ENCODE peak calls at places on chromosomes 5 and 9, in ten cellular contexts. L is tibial nerve, U is fibroblast of pulmonary artery, V is A549, Y is psoas muscle, T is right lobe of liver, C is omental fat pad, B is cardiac muscle cell, G is IMR-90, P is ovary. D is an unnamed sample.

GRCh38 chr9:87910821-87911220 is 6.9 kb upstream of the SPATA31C1 start:
- DNase-seq in L (no peak), U (no peak), V (no peak), Y (no peak), T (no peak), C (no peak), B (no peak), G (no peak), P (no peak), D (no peak)

GRCh38 chr9:134626576-134627416 is 14.8 kb upstream of the COL5A1 start:
- DNase-seq in L (no peak), U (peak; percentile 48), V (no peak), Y (no peak), T (peak; percentile 47), C (no peak), B (peak; percentile 72), G (peak; percentile 59), P (peak; percentile 5), D (no peak)

GRCh38 chr5:36928947-36929346 is 52.4 kb downstream of the NIPBL start:
- DNase-seq in L (no peak), U (peak; percentile 35), V (no peak), Y (no peak), T (no peak), C (no peak), B (peak; percentile 36), G (peak; percentile 86), P (no peak), D (no peak)

GRCh38 chr9:38362912-38363588 is 29.5 kb upstream of the ALDH1B1 start:
- DNase-seq in L (peak; percentile 43), U (peak; percentile 86), V (peak; percentile 60), Y (peak; percentile 28), T (peak; percentile 50), C (no peak), B (peak; percentile 86), G (peak; percentile 85), P (peak; percentile 40), D (no peak)

GRCh38 chr5:59097116-59097515 is 514.2 kb downstream of the RAB3C start:
- DNase-seq in L (no peak), U (peak; percentile 51), V (no peak), Y (no peak), T (no peak), C (no peak), B (peak; percentile 29), G (peak; percentile 83), P (no peak), D (no peak)

GRCh38 chr9:130895481-130896232 is 955 bp downstream of the QRFP start:
- DNase-seq in L (no peak), U (no peak), V (no peak), Y (no peak), T (no peak), C (no peak), B (peak; percentile 11), G (no peak), P (no peak), D (no peak)

GRCh38 chr9:129383005-129383414 is 204.9 kb upstream of the IER5L start:
- DNase-seq in L (no peak), U (no peak), V (no peak), Y (peak; percentile 63), T (peak; percentile 82), C (no peak), B (peak; percentile 7), G (no peak), P (no peak), D (no peak)

GRCh38 chr9:19416143-19416542 is 7.3 kb downstream of the ACER2 start:
- DNase-seq in L (no peak), U (no peak), V (no peak), Y (no peak), T (no peak), C (no peak), B (peak; percentile 34), G (peak; percentile 92), P (no peak), D (no peak)

GRCh38 chr9:84322830-84323229 is 17.7 kb downstream of the SLC28A3 start:
- DNase-seq in L (no peak), U (peak; percentile 63), V (no peak), Y (no peak), T (no peak), C (no peak), B (peak; percentile 32), G (peak; percentile 79), P (no peak), D (no peak)

GRCh38 chr9:84314306-84314705 is 26.3 kb downstream of the SLC28A3 start:
- DNase-seq in L (no peak), U (no peak), V (no peak), Y (no peak), T (no peak), C (no peak), B (no peak), G (peak; percentile 51), P (no peak), D (no peak)

GRCh38 chr9:84315278-84315877 is 25.2 kb downstream of the SLC28A3 start:
- DNase-seq in L (peak; percentile 71), U (peak; percentile 76), V (peak; percentile 71), Y (peak; percentile 37), T (no peak), C (no peak), B (peak; percentile 77), G (peak; percentile 71), P (peak; percentile 54), D (peak; percentile 30)

DNA sequence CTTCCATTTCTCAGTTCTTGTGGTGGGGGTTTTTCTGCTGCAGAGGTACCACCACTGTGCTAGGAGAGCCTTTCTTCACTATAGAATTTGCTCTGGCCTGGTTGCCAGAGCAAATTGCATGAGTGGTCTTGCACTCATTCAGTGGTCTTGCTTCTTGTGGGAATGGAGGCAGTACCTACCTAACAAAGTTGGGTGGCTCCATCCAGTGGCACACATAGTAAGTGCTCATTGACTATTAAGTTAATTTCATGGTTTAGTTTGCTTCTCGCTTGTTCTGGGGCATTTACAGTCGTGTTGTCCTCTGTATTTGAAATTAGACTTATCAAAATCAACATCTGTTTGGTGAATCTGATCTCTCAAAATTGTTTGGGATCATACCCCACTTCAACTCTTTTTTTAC is 23.0 kb downstream of the SLC28A3 start:
- DNase-seq in L (no peak), U (no peak), V (no peak), Y (no peak), T (no peak), C (no peak), B (no peak), G (no peak), P (no peak), D (no peak)
- TF ChIP-seq CTCF in L (no peak), U (peak; percentile 21), V (no peak), Y (no peak), T (no peak), C (no peak), B (peak; percentile 11), G (peak; percentile 14), P (no peak), D (no peak)

GRCh38 chr5:123500476-123500875 is 11.5 kb upstream of the CSNK1G3 start:
- DNase-seq in L (no peak), U (no peak), V (no peak), Y (no peak), T (no peak), C (no peak), B (no peak), G (no peak), P (no peak), D (no peak)
- TF ChIP-seq CTCF in L (no peak), U (no peak), V (no peak), Y (no peak), T (no peak), C (no peak), B (no peak), G (no peak), P (no peak), D (no peak)

GRCh38 chr5:145887217-145887616 is 14.4 kb upstream of the GRXCR2 start:
- DNase-seq in L (no peak), U (no peak), V (no peak), Y (no peak), T (no peak), C (no peak), B (no peak), G (no peak), P (no peak), D (no peak)
- TF ChIP-seq CTCF in L (no peak), U (peak; percentile 2), V (no peak), Y (no peak), T (no peak), C (no peak), B (no peak), G (no peak), P (no peak), D (no peak)

DNA sequence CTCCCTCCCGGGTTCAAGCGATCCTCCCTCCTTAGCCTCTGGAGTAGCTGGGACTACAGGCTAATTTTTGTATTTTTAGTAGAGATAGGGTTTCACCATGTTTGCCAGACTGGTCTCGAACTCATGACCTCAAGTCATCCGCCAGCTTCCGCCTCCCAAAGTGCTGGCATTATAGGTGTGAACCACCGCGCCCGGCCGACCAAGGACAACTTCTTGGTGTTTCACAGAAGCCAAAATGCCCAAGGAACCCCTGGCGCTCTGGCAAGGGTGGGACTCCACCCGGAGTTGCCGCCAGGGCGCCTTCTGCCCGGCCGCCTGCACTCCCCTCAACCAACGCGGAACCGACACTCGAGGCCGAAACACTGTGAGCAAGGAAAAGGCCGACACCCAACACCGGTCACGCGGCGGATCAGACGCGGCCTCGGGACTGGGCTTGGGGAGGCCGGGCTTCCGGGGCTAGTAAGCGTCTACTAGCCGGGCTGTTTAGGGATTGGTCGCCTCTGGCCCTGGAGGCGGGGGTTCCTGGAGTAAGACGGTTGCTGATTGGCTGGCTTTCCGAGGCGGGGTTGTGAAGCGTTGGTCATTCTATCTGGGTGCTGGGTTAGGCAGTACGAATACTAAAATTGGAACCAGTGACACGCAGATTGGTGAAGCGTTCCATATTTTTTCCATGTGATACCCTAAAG is 7.7 kb upstream of the CFAP157 start:
- DNase-seq in L (peak; percentile 98), U (peak; percentile 98), V (peak; percentile 98), Y (peak; percentile 99), T (peak; percentile 96), C (peak; percentile 92), B (peak; percentile 99), G (peak; percentile 92), P (peak; percentile 95), D (peak; percentile 89)
- TF ChIP-seq CTCF in L (no peak), U (no peak), V (no peak), Y (peak; percentile 26), T (peak; percentile 12), C (no peak), B (no peak), G (no peak), P (peak; percentile 23), D (no peak)

D was measured in natural killer cell.